ENCODE peak calls at places on chromosomes 5 and 9, in four cellular contexts. One of them, this sample, is unnamed.

GRCh38 chr9:98176391-98177259 is 15.8 kb downstream of the CORO2A start:
- DNase-seq in CD8-positive, alpha-beta T cell: no peak
- DNase-seq in KG1: no peak
- DNase-seq in Peyer's patch: no peak
- DNase-seq in this sample: no peak

GRCh38 chr9:108939975-108940374 is 5.8 kb downstream of the ABITRAM start:
- DNase-seq in CD8-positive, alpha-beta T cell: no peak
- DNase-seq in KG1: no peak
- DNase-seq in Peyer's patch: no peak
- DNase-seq in this sample: no peak

GRCh38 chr5:181203842-181204560 is 995 bp downstream of the TRIM7 start:
- DNase-seq in Peyer's patch: no peak
- DNase-seq in CD8-positive, alpha-beta T cell: no peak
- DNase-seq in KG1: no peak
- DNase-seq in this sample: peak

GRCh38 chr5:168598639-168599038 is 19.5 kb upstream of the PANK3 start:
- DNase-seq in KG1: no peak
- DNase-seq in Peyer's patch: no peak
- DNase-seq in CD8-positive, alpha-beta T cell: no peak
- DNase-seq in this sample: no peak

GRCh38 chr5:74232281-74232680 is 408.2 kb downstream of the ENC1 start:
- DNase-seq in Peyer's patch: no peak
- DNase-seq in KG1: no peak
- DNase-seq in CD8-positive, alpha-beta T cell: no peak
- DNase-seq in this sample: peak

GRCh38 chr9:119998614-119999013 is 581.4 kb downstream of the CDK5RAP2 start:
- DNase-seq in Peyer's patch: no peak
- DNase-seq in CD8-positive, alpha-beta T cell: no peak
- DNase-seq in KG1: no peak
- DNase-seq in this sample: no peak

GRCh38 chr5:94254214-94254613 is 364.2 kb downstream of the KIAA0825 start:
- DNase-seq in Peyer's patch: no peak
- DNase-seq in CD8-positive, alpha-beta T cell: no peak
- DNase-seq in KG1: no peak
- DNase-seq in this sample: no peak

GRCh38 chr9:16679327-16679821 is 191.1 kb downstream of the BNC2 start:
- DNase-seq in Peyer's patch: no peak
- DNase-seq in KG1: no peak
- DNase-seq in CD8-positive, alpha-beta T cell: peak
- DNase-seq in this sample: peak

GRCh38 chr5:122713026-122713425 is 61.9 kb upstream of the SNX2 start:
- DNase-seq in KG1: no peak
- DNase-seq in CD8-positive, alpha-beta T cell: no peak
- DNase-seq in Peyer's patch: no peak
- DNase-seq in this sample: no peak

GRCh38 chr5:169442354-169443248 is 141.0 kb upstream of the SPDL1 start:
- DNase-seq in KG1: no peak
- DNase-seq in Peyer's patch: no peak
- DNase-seq in CD8-positive, alpha-beta T cell: no peak
- DNase-seq in this sample: peak

GRCh38 chr9:104276709-104277245 is 182.7 kb downstream of the SMC2 start:
- DNase-seq in KG1: no peak
- DNase-seq in Peyer's patch: no peak
- DNase-seq in CD8-positive, alpha-beta T cell: no peak
- DNase-seq in this sample: peak

GRCh38 chr9:72382405-72382804 is 17.4 kb upstream of the ZFAND5 start:
- DNase-seq in KG1: no peak
- DNase-seq in Peyer's patch: no peak
- DNase-seq in CD8-positive, alpha-beta T cell: no peak
- DNase-seq in this sample: peak

GRCh38 chr5:176846335-176847140 is 36.2 kb downstream of the UNC5A start:
- DNase-seq in CD8-positive, alpha-beta T cell: no peak
- DNase-seq in KG1: no peak
- DNase-seq in Peyer's patch: no peak
- DNase-seq in this sample: peak

GRCh38 chr9:135147938-135148337 is 60.5 kb downstream of the OLFM1 start:
- DNase-seq in CD8-positive, alpha-beta T cell: no peak
- DNase-seq in KG1: no peak
- DNase-seq in Peyer's patch: no peak
- DNase-seq in this sample: no peak

GRCh38 chr9:92151691-92152393 is 36.6 kb upstream of the SPTLC1 start:
- DNase-seq in CD8-positive, alpha-beta T cell: no peak
- DNase-seq in KG1: no peak
- DNase-seq in Peyer's patch: no peak
- DNase-seq in this sample: peak

GRCh38 chr9:93680445-93681315 is 104.3 kb downstream of the PHF2 start:
- DNase-seq in CD8-positive, alpha-beta T cell: peak
- DNase-seq in KG1: no peak
- DNase-seq in Peyer's patch: no peak
- DNase-seq in this sample: no peak

GRCh38 chr5:91052977-91053732 is 330.0 kb downstream of the ARRDC3 start:
- DNase-seq in CD8-positive, alpha-beta T cell: no peak
- DNase-seq in Peyer's patch: no peak
- DNase-seq in KG1: no peak
- DNase-seq in this sample: no peak

GRCh38 chr5:97676608-97677007 is 493.6 kb upstream of the RIOK2 start:
- DNase-seq in KG1: no peak
- DNase-seq in Peyer's patch: no peak
- DNase-seq in CD8-positive, alpha-beta T cell: no peak
- DNase-seq in this sample: no peak

GRCh38 chr5:91109634-91110033 is 273.5 kb downstream of the ARRDC3 start:
- DNase-seq in Peyer's patch: no peak
- DNase-seq in CD8-positive, alpha-beta T cell: no peak
- DNase-seq in KG1: no peak
- DNase-seq in this sample: peak

GRCh38 chr9:129306318-129306973 is 128.4 kb upstream of the IER5L start:
- DNase-seq in CD8-positive, alpha-beta T cell: no peak
- DNase-seq in KG1: no peak
- DNase-seq in Peyer's patch: no peak
- DNase-seq in this sample: no peak

GRCh38 chr9:34328500-34328982 is 527 bp downstream of the KIF24 start:
- DNase-seq in KG1: peak
- DNase-seq in CD8-positive, alpha-beta T cell: no peak
- DNase-seq in Peyer's patch: no peak
- DNase-seq in this sample: no peak

GRCh38 chr5:141529002-141529401 is 40.1 kb downstream of the PCDHGC5 start:
- DNase-seq in CD8-positive, alpha-beta T cell: no peak
- DNase-seq in Peyer's patch: no peak
- DNase-seq in KG1: no peak
- DNase-seq in this sample: peak

GRCh38 chr5:65508978-65509377 is 27.3 kb upstream of the ADAMTS6 start:
- DNase-seq in CD8-positive, alpha-beta T cell: no peak
- DNase-seq in Peyer's patch: no peak
- DNase-seq in KG1: no peak
- DNase-seq in this sample: peak

GRCh38 chr5:37851305-37851704 is 11.5 kb upstream of the GDNF start:
- DNase-seq in CD8-positive, alpha-beta T cell: no peak
- DNase-seq in Peyer's patch: no peak
- DNase-seq in KG1: no peak
- DNase-seq in this sample: no peak

This sample was measured in GM23248.